ENCODE peak calls at places on chromosomes 16 and 17, in seven cellular contexts. Z is HepG2, F is K562, J is HCT116, G is GM12878, C is H1, H is SK-N-SH. V is an unnamed sample.

GRCh38 chr16:71442041-71442440 is at the start of gene TLE7:
- DNase-seq in H (no peak), G (no peak), C (no peak), Z (no peak), J (no peak), F (no peak), V (no peak)

GRCh38 chr17:5911919-5912318 is 158.3 kb upstream of the WSCD1 start:
- DNase-seq in C (no peak), J (no peak), G (no peak), Z (no peak), F (no peak), H (no peak), V (no peak)

GRCh38 chr16:10828851-10829331 is 10.3 kb upstream of the TVP23A start:
- DNase-seq in F (no peak), Z (no peak), J (no peak), C (peak), H (peak), G (no peak), V (no peak)

GRCh38 chr17:31510273-31511175 is 119.0 kb downstream of the RAB11FIP4 start:
- DNase-seq in Z (no peak), F (no peak), G (no peak), H (no peak), J (no peak), C (no peak), V (no peak)

GRCh38 chr17:65857713-65858112 is 296.3 kb upstream of the AXIN2 start:
- DNase-seq in G (no peak), F (no peak), J (no peak), Z (no peak), C (no peak), H (no peak), V (no peak)

GRCh38 chr17:48054238-48055185 is 6.4 kb downstream of the NFE2L1 start:
- DNase-seq in G (no peak), F (peak), H (peak), J (no peak), C (peak), Z (no peak), V (no peak)

GRCh38 chr16:8679156-8679555 is 4.7 kb downstream of the ABAT start:
- DNase-seq in F (no peak), G (no peak), C (no peak), J (no peak), Z (no peak), H (no peak), V (no peak)

GRCh38 chr17:14038206-14038605 is 31.1 kb upstream of the COX10 start:
- DNase-seq in C (no peak), G (no peak), H (no peak), F (no peak), J (no peak), Z (no peak), V (no peak)

GRCh38 chr16:57166951-57167350 is 18.9 kb downstream of the PSME3IP1 start:
- DNase-seq in C (no peak), G (no peak), Z (no peak), J (no peak), H (no peak), F (no peak), V (no peak)

GRCh38 chr16:10536814-10537389 is 43.5 kb downstream of the EMP2 start:
- DNase-seq in F (no peak), G (peak), Z (no peak), J (no peak), C (no peak), H (no peak), V (no peak)

GRCh38 chr17:795721-796120 is 13.6 kb downstream of the MRM3 start:
- DNase-seq in C (no peak), G (no peak), J (no peak), H (no peak), F (no peak), Z (no peak), V (no peak)

GRCh38 chr17:57480438-57481196 is 224.3 kb downstream of the MSI2 start:
- DNase-seq in F (peak), H (peak), J (no peak), G (no peak), C (no peak), Z (peak), V (no peak)

GRCh38 chr16:73735018-73735417 is 561.6 kb upstream of the PSMD7 start:
- DNase-seq in H (no peak), Z (peak), G (peak), C (no peak), F (no peak), J (no peak), V (peak)

GRCh38 chr16:54493076-54493475 is 206.5 kb upstream of the IRX3 start:
- DNase-seq in F (no peak), C (no peak), H (no peak), G (no peak), Z (no peak), J (no peak), V (no peak)

GRCh38 chr16:81319221-81319912 is 4.6 kb downstream of the GAN start:
- DNase-seq in F (peak), C (no peak), H (no peak), G (no peak), J (no peak), Z (no peak), V (no peak)

GRCh38 chr17:4110152-4110551 is 32.7 kb downstream of the ZZEF1 start:
- DNase-seq in H (no peak), F (no peak), G (no peak), C (no peak), J (no peak), Z (no peak), V (no peak)

GRCh38 chr17:72602517-72603345 is 481.9 kb downstream of the SOX9 start:
- DNase-seq in J (peak), F (no peak), H (no peak), C (peak), G (no peak), Z (no peak), V (no peak)

GRCh38 chr16:48444574-48444973 is 59.4 kb upstream of the SIAH1 start:
- DNase-seq in G (no peak), F (no peak), Z (no peak), C (no peak), J (peak), H (no peak), V (peak)

GRCh38 chr17:36525113-36525512 is 9.6 kb downstream of the MYO19 start:
- DNase-seq in C (no peak), H (no peak), F (no peak), Z (no peak), G (no peak), J (no peak), V (no peak)

GRCh38 chr16:50671644-50672260 is 9.4 kb downstream of the SNX20 start:
- DNase-seq in C (peak), H (peak), F (peak), J (peak), G (no peak), Z (peak), V (no peak)

GRCh38 chr16:27760845-27761176 is 210.9 kb downstream of the KATNIP start:
- DNase-seq in Z (no peak), F (no peak), C (no peak), G (no peak), J (no peak), H (no peak), V (no peak)

GRCh38 chr16:4217246-4218131 is 24.4 kb downstream of the SRL start:
- DNase-seq in J (no peak), C (no peak), H (peak), Z (no peak), G (no peak), F (no peak), V (no peak)

GRCh38 chr16:68455631-68456030 is 7.3 kb upstream of the SMPD3 start:
- DNase-seq in C (no peak), G (no peak), H (no peak), Z (no peak), F (no peak), J (no peak), V (no peak)

GRCh38 chr17:75691371-75692290 is 24.5 kb downstream of the SAP30BP start:
- DNase-seq in J (no peak), F (no peak), G (no peak), H (no peak), Z (no peak), C (no peak), V (no peak)

GRCh38 chr17:75685508-75685907 is 18.4 kb downstream of the SAP30BP start:
- DNase-seq in Z (no peak), J (no peak), C (no peak), F (no peak), G (no peak), H (no peak), V (no peak)

GRCh38 chr17:75684924-75685323 is 17.8 kb downstream of the SAP30BP start:
- DNase-seq in H (no peak), F (no peak), C (no peak), Z (no peak), G (no peak), J (no peak), V (no peak)

GRCh38 chr17:75689441-75689873 is 22.3 kb downstream of the SAP30BP start:
- DNase-seq in H (no peak), C (no peak), Z (no peak), G (peak), F (no peak), J (no peak), V (no peak)

DNA sequence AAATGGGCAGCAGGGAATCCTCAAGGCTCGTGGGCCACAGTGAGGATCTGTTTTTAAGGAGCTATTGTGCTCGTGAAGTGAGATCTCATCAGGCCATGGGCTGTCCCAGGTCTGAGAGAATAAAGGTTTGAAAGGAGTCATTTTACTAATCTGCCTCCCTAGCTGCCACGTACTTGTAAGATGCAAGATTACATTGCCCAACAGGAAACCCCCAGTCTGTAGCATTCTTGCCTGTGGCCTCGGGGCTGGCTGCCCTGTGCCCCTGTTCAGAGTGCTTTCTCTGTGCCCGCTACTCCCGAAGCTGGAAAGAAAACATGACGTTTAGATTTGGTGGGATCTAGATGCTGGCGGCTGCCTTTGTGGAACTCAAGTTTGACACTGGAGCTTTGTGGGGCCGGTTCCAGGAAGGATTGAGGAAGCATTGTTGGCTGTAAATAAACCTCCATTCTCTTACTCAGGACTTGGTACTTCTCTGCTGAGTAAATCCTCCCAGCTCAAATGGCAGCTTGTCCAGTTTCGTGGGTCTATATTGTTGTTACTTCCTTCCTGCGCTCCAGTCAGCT is 21.2 kb downstream of the SAP30BP start:
- DNase-seq in F (no peak), C (no peak), J (no peak), Z (no peak), G (no peak), H (no peak), V (no peak)
- TF ChIP-seq SIN3A in F (no peak), C (no peak), J (no peak), Z (no peak), G (no peak), H (no peak), V (no peak)

DNA sequence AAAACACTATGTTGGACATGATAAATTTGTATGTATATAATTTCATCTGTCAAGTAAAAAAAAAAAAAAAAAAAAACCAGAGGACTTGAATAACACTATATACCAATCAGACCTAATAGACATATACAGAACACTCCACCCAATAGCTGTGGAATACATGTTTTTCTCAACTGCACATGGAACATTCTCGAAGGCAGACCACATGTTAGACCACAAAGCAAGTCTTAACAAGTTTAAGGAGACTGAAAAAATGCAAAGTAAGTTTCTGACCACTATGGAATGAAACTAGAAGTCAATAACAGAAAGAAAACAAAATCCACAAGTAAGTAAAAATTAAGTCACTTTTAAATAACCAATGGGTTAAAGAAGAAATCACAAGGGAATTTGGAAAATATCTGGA is 8.4 kb upstream of the CNTNAP4 start:
- DNase-seq in Z (no peak), H (no peak), F (no peak), J (no peak), G (peak), C (no peak), V (no peak)
- H3K27ac ChIP-seq in Z (no peak), H (no peak), F (no peak), J (no peak), G (no peak), C (no peak), V (no peak)

GRCh38 chr17:60989846-60990245 is 312.2 kb downstream of the BCAS3 start:
- DNase-seq in C (no peak), J (no peak), Z (no peak), G (no peak), H (no peak), F (peak), V (no peak)
- TF ChIP-seq SIN3A in C (no peak), J (no peak), Z (no peak), G (no peak), H (no peak), F (no peak), V (no peak)

GRCh38 chr17:40014375-40014980 is 762 bp upstream of the CSF3 start:
- DNase-seq in J (no peak), H (peak), G (no peak), Z (peak), F (no peak), C (no peak), V (no peak)
- H3K27ac ChIP-seq in J (no peak), H (no peak), G (no peak), Z (no peak), F (no peak), C (no peak), V (no peak)

GRCh38 chr16:75086281-75086680 is 30.3 kb downstream of the LDHD start:
- DNase-seq in C (no peak), G (no peak), J (no peak), F (no peak), Z (no peak), H (no peak), V (no peak)
- TF ChIP-seq SIN3A in C (no peak), G (no peak), J (no peak), F (no peak), Z (no peak), H (no peak), V (no peak)

DNA sequence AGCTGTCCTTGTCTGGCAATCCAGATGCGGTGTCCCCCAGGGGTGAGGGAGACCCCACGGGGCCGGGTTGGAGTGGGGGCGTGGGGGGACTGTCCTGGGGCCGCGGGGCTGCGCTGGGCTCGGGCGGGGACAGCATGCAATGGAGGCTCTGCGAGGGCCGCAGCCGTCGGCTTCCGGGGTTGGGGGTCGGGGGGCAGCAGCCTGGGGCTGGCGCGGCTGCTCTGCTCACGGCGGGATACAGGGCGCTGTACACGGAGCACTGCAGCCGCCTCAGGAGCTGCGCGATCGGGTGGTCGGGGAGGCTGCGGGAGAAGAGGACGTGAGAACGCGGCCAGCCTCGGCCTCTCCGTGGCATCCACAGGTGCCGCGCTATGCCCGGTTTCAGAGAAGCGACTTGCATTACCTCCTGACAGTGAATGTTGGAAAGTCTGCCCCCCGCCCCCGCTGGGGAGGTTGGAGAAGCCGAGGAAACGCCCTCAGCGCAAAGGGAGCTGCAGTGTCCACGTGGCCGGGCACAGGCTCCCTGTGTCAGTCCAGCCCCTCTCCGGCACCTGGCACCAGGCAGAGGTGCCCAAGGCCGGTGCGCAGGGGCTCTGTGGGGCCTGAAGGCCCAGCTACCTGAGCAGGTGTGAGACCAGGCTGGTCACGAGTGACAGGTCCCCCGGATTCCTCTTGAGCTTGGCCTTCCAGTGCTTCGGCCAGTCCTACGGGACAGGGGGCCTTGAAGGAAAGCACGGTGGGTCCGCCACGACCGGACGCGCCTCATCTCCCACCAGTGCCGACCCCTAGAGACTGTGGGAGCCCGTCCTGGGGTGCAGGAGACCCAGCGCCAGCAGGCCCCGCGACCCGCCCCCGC is 9.4 kb upstream of the SPATA2L start:
- DNase-seq in G (no peak), J (no peak), H (no peak), Z (no peak), C (no peak), F (no peak), V (no peak)
- H3K27ac ChIP-seq in G (no peak), J (peak), H (no peak), Z (no peak), C (no peak), F (no peak), V (no peak)

DNA sequence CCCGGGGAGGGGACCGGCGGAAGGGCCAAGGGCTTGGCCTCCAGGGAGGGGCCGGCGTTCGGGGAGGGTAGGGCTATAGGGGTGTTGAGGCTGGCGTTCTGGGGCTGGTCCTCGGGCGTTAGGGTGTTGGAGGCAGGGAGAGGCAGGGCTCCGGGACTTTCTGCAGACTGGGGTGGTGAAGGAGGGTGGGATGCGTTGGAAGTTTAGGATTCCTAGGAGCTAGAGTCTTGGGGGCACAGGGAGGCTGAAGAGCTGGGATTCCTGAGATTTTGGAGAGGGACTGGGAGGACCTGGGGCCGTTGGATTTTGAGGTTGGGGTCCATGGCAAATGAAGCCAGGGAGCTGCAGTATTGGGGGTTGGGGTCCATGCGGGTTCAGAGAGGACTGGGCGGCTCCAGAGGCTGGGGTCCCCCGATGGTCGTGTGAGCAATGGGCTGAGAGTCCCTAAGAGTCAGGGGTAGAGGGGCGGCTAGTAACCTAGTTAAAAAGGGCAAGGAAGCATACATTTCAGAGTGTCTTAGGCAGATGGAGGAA is 740 bp downstream of the NFATC2IP start:
- DNase-seq in Z (no peak), G (no peak), J (no peak), F (no peak), C (no peak), H (no peak), V (no peak)
- TF ChIP-seq SIN3A in Z (peak), G (no peak), J (no peak), F (no peak), C (no peak), H (no peak), V (no peak)

GRCh38 chr16:66507731-66508239 is 42.1 kb downstream of the TK2 start:
- DNase-seq in G (no peak), C (no peak), H (no peak), F (no peak), J (no peak), Z (no peak), V (no peak)
- H3K27ac ChIP-seq in G (no peak), C (no peak), H (no peak), F (no peak), J (no peak), Z (no peak), V (no peak)

GRCh38 chr16:87970206-87970605 is 19.0 kb downstream of the BANP start:
- DNase-seq in H (no peak), J (no peak), F (no peak), C (no peak), Z (no peak), G (no peak), V (no peak)
- TF ChIP-seq SIN3A in H (no peak), J (no peak), F (no peak), C (no peak), Z (no peak), G (no peak), V (no peak)

V was measured in Panc1.